ENCODE peak calls at places on chromosomes 7 and 10, in ten cellular contexts. T is keratinocyte; G is heart right ventricle; Q is upper lobe of left lung; K is neural progenitor cell; R is A549; Z is testis; F is tibial nerve; D is DND-41; U is CD8-positive, alpha-beta memory T cell. J is an unnamed sample.

GRCh38 chr10:118835682-118836326 is 81.0 kb upstream of the CACUL1 start:
- DNase-seq in R (peak; percentile 28), U (no peak), D (no peak), Z (no peak), K (no peak), T (peak; percentile 80), G (no peak), F (no peak), Q (no peak), J (no peak)

GRCh38 chr10:930415-931325 is 835 bp downstream of the LARP4B start:
- DNase-seq in T (no peak), Q (peak; percentile 65), U (peak; percentile 30), G (peak; percentile 31), R (peak; percentile 56), K (peak; percentile 82), D (peak; percentile 33), F (no peak), Z (peak; percentile 28), J (no peak)

GRCh38 chr10:111116211-111116610 is 39.4 kb downstream of the ADRA2A start:
- DNase-seq in F (no peak), U (no peak), Q (no peak), K (no peak), D (no peak), T (no peak), G (no peak), R (no peak), Z (no peak), J (no peak)

GRCh38 chr10:47264797-47265281 is 35.2 kb upstream of the GDF10 start:
- DNase-seq in U (no peak), R (no peak), Q (peak; percentile 15), K (no peak), Z (no peak), D (peak; percentile 73), F (no peak), T (no peak), G (no peak), J (no peak)

GRCh38 chr10:76319666-76320065 is 888.2 kb downstream of the LRMDA start:
- DNase-seq in F (no peak), D (no peak), R (no peak), Q (no peak), G (no peak), T (no peak), U (no peak), Z (no peak), K (no peak), J (no peak)

GRCh38 chr10:60466267-60467201 is 76.9 kb upstream of the ANK3 start:
- DNase-seq in Z (no peak), G (no peak), R (no peak), Q (no peak), K (no peak), T (no peak), F (no peak), D (no peak), U (no peak), J (no peak)

GRCh38 chr10:61791216-61791615 is 110.3 kb upstream of the ARID5B start:
- DNase-seq in U (no peak), K (no peak), F (no peak), G (no peak), Z (no peak), D (no peak), T (no peak), R (no peak), Q (no peak), J (no peak)

GRCh38 chr10:60872451-60872850 is 71.5 kb downstream of the RHOBTB1 start:
- DNase-seq in F (no peak), D (no peak), K (no peak), Q (no peak), R (no peak), G (no peak), T (no peak), Z (no peak), U (no peak), J (no peak)

GRCh38 chr7:130274983-130275649 is 8.5 kb downstream of the CPA2 start:
- DNase-seq in F (no peak), G (no peak), Q (no peak), R (no peak), U (no peak), K (peak; percentile 61), T (no peak), D (no peak), Z (no peak), J (no peak)

GRCh38 chr7:130275826-130276291 is 9.2 kb downstream of the CPA2 start:
- DNase-seq in K (no peak), T (no peak), R (no peak), D (no peak), F (no peak), Q (no peak), U (no peak), G (no peak), Z (no peak), J (no peak)

GRCh38 chr7:130276796-130277762 is 10.4 kb downstream of the CPA2 start:
- DNase-seq in G (no peak), K (no peak), U (no peak), F (no peak), Q (no peak), T (no peak), Z (no peak), D (no peak), R (no peak), J (no peak)

GRCh38 chr7:130278892-130279690 is 12.4 kb downstream of the CPA2 start:
- DNase-seq in G (no peak), K (no peak), Z (no peak), F (no peak), T (no peak), Q (no peak), U (no peak), R (no peak), D (no peak), J (no peak)

DNA sequence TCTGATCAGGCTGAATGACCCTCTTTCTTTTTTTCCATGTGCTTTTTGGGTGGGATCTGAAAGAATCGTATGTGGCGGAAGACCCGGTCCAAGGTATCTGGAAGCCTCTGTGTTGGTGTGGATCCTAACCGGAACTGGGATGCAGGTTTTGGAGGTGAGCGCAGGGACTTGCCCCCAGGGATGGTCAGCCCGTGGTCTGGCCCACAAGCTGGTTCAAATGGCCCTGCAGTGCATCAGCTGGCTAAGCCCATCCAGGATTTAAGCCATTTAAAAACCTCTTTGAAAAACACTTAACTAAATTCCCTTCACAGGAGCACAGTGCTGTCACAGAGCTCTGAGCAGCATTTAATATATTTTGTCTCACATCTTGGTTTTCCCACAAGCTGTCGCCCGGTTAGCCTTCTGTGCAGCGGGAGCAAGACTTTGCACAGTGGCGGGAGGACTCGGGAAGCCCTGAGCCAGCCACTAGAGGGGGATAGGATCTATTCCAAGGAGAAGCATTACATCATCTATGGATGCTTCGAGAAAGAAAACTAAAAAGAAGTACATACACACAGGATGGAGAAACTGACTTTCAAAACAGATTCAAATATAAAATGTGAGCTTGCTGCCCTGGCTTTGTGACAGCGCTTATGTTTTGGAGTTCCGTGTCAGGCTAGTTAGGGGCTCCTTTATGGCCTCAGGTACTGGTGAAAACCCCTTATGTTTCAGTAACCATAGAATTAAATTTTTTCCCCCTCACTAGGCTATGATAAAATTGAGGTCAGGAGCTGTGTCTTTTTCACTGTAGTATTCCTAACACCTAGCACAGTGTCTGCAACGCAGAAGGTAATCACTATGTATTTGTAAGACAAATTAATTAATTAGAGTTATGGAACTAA is 11.3 kb downstream of the CPA2 start:
- DNase-seq in Z (peak; percentile 70), K (peak; percentile 74), T (no peak), G (peak; percentile 38), D (no peak), Q (peak; percentile 27), U (no peak), F (peak; percentile 65), R (peak; percentile 48), J (peak; percentile 36)
- H3K27ac ChIP-seq in Z (no peak overlapping the region), K (no peak overlapping the region), T (no peak overlapping the region), G (no peak overlapping the region), D (no peak overlapping the region), Q (no peak overlapping the region), U (no peak overlapping the region), F (peak overlapping the region; percentile 78), R (no peak overlapping the region), J (no peak overlapping the region)

GRCh38 chr10:75165684-75166622 is 44.6 kb upstream of the VDAC2 start:
- DNase-seq in F (no peak), Z (no peak), K (no peak), Q (no peak), R (no peak), G (no peak), D (peak; percentile 26), U (no peak), T (no peak), J (no peak)

GRCh38 chr10:75170215-75170614 is 40.4 kb upstream of the VDAC2 start:
- DNase-seq in G (no peak), F (no peak), D (no peak), R (no peak), T (no peak), Q (no peak), Z (no peak), K (no peak), U (no peak), J (no peak)

GRCh38 chr10:75168275-75168674 is 42.3 kb upstream of the VDAC2 start:
- DNase-seq in G (no peak), Q (no peak), U (no peak), K (no peak), D (no peak), F (no peak), R (no peak), Z (no peak), T (no peak), J (no peak)

GRCh38 chr10:75166623-75166972 is 44.0 kb upstream of the VDAC2 start:
- DNase-seq in G (no peak), D (no peak), F (no peak), R (no peak), U (no peak), Q (no peak), T (no peak), K (no peak), Z (no peak), J (no peak)
- H3K27ac ChIP-seq in G (no peak overlapping the region), D (peak overlapping the region; percentile 51), F (no peak overlapping the region), R (peak overlapping the region; percentile 37), U (peak overlapping the region; percentile 10), Q (no peak overlapping the region), T (no peak overlapping the region), K (no peak overlapping the region), Z (no peak overlapping the region), J (no peak overlapping the region)

GRCh38 chr10:114307731-114308130 is 68.7 kb downstream of the VWA2 start:
- DNase-seq in D (no peak), Q (no peak), Z (no peak), U (no peak), F (no peak), R (no peak), G (no peak), T (no peak), K (no peak), J (no peak)
- H3K27ac ChIP-seq in D (no peak overlapping the region), Q (no peak overlapping the region), Z (no peak overlapping the region), U (no peak overlapping the region), F (no peak overlapping the region), R (peak overlapping the region; percentile 84), G (no peak overlapping the region), T (no peak overlapping the region), K (no peak overlapping the region), J (no peak overlapping the region)

DNA sequence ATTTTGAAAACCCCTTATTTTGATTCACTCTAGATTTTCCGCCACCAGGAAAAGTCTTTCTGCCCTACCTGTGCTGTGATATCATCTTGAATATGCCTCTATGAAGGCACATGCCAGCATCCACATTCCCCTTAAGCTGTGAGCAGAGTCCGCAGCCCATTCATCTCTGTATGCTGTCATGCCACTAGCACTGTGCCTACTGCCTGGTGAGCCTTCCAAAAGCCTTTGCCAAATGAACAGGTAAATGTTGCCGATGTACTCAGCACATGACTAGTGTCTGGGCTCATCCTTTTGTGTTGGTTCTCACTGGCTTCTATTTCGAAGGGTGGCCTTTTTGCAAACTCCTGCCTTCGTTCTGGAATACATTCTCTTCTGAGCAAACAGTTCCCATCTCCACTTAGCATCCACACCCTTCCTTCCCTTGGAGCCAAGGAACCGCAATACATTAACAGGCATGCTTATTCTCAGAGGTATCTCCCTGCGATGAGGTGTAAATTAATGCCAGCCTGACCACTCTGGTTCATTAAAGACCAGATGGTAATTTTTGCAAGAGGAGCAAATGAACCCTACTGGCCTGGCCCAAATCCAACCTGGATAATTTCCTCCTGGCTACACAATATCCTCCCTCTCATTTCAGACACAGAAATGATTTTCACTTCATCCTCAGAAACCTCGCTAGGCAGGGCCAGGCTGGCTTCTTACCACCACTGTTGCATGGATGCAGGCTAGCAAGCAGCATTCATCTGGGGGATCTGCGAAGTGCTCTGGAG is 339.7 kb upstream of the NFE2L3 start:
- DNase-seq in F (no peak), K (no peak), D (no peak), Z (no peak), Q (no peak), U (no peak), R (no peak), T (no peak), G (no peak), J (no peak)
- H3K27ac ChIP-seq in F (no peak overlapping the region), K (no peak overlapping the region), D (no peak overlapping the region), Z (no peak overlapping the region), Q (no peak overlapping the region), U (no peak overlapping the region), R (no peak overlapping the region), T (no peak overlapping the region), G (no peak overlapping the region), J (no peak overlapping the region)